ENCODE peak calls at places on chromosomes 6 and 20, in six cellular contexts. Y is NCI-H2081; C is activated CD4-positive, alpha-beta memory T cell treated with anti-CD3 and anti-CD28 coated beads, Interleukin-2, amount 10 ng/mL, durations not matched to agents 7 days and 5 days; D is amniotic stem cell; Z is activated naive CD4-positive, alpha-beta T cell treated with anti-CD3 and anti-CD28 coated beads, Interleukin-2, amount 10 ng/mL, durations not matched to agents 7 days and 5 days; L is mesenchymal stem cell. W is an unnamed sample.

GRCh38 chr6:15327271-15327670 is 81.4 kb downstream of the JARID2 start:
- DNase-seq in L (no peak), Z (peak; percentile 68), D (no peak), Y (no peak), C (peak; percentile 47), W (peak; percentile 61)

GRCh38 chr20:38610521-38610920 is 8.9 kb downstream of the ARHGAP40 start:
- DNase-seq in D (no peak), Y (no peak), L (no peak), C (no peak), Z (no peak), W (no peak)

GRCh38 chr20:9103955-9104354 is 35.1 kb downstream of the PLCB4 start:
- DNase-seq in D (no peak), L (no peak), C (no peak), Z (no peak), Y (no peak), W (no peak)

GRCh38 chr6:80179691-80180090 is 73.2 kb downstream of the BCKDHB start:
- DNase-seq in Z (no peak), C (no peak), Y (no peak), L (no peak), D (no peak), W (no peak)

GRCh38 chr6:113847435-113847834 is 9.7 kb upstream of the MARCKS start:
- DNase-seq in L (peak; percentile 64), C (no peak), Y (no peak), D (no peak), Z (no peak), W (no peak)

GRCh38 chr6:63425493-63425892 is 105.7 kb upstream of the LGSN start:
- DNase-seq in D (no peak), L (no peak), Y (no peak), Z (no peak), C (no peak), W (no peak)

GRCh38 chr6:121971886-121972285 is 427.6 kb upstream of the HSF2 start:
- DNase-seq in Z (no peak), D (no peak), L (no peak), C (no peak), Y (no peak), W (no peak)

GRCh38 chr6:25769983-25770382 is 15.4 kb downstream of the SLC17A4 start:
- DNase-seq in Z (no peak), C (no peak), D (no peak), L (no peak), Y (no peak), W (no peak)

GRCh38 chr20:31721408-31722332 is 998 bp downstream of the BCL2L1 start:
- DNase-seq in Y (no peak), L (no peak), Z (peak; percentile 28), C (peak; percentile 37), D (no peak), W (no peak)

GRCh38 chr6:84953401-84953800 is 189.0 kb upstream of the TBX18 start:
- DNase-seq in Z (no peak), C (no peak), L (no peak), D (no peak), Y (no peak), W (no peak)

GRCh38 chr6:35259946-35260626 is 551 bp downstream of the ZNF76 start:
- DNase-seq in C (peak; percentile 71), D (no peak), Y (peak; percentile 40), L (no peak), Z (peak; percentile 81), W (peak; percentile 60)

GRCh38 chr6:105991561-105992314 is 94.4 kb upstream of the PRDM1 start:
- DNase-seq in D (no peak), C (peak; percentile 46), Z (no peak), L (no peak), Y (no peak), W (peak; percentile 15)

GRCh38 chr20:16369441-16369840 is 203.8 kb downstream of the KIF16B start:
- DNase-seq in Z (no peak), Y (no peak), D (no peak), L (no peak), C (no peak), W (no peak)

GRCh38 chr6:35566794-35567193 is 54.1 kb upstream of the TULP1 start:
- DNase-seq in Y (no peak), D (no peak), L (no peak), C (no peak), Z (no peak), W (no peak)

GRCh38 chr6:56751604-56752003 is 108.9 kb upstream of the DST start:
- DNase-seq in L (no peak), Z (no peak), D (no peak), Y (no peak), C (no peak), W (no peak)

GRCh38 chr6:104462811-104463599 is 396.7 kb downstream of the HACE1 start:
- DNase-seq in D (no peak), Z (no peak), Y (no peak), C (no peak), L (peak; percentile 47), W (no peak)

GRCh38 chr6:108684809-108685329 is 124.2 kb downstream of the FOXO3 start:
- DNase-seq in L (peak; percentile 88), D (no peak), Z (no peak), C (no peak), Y (no peak), W (peak; percentile 26)

GRCh38 chr6:151534576-151534975 is 40.8 kb downstream of the CCDC170 start:
- DNase-seq in D (no peak), L (no peak), C (no peak), Z (no peak), Y (no peak), W (peak; percentile 34)

GRCh38 chr20:50695144-50695872 is 4.0 kb upstream of the RIPOR3 start:
- DNase-seq in D (no peak), Y (no peak), Z (no peak), L (no peak), C (no peak), W (no peak)

GRCh38 chr6:3906191-3907019 is 57.2 kb downstream of the FAM50B start:
- DNase-seq in D (no peak), L (no peak), C (no peak), Y (no peak), Z (no peak), W (no peak)

W was measured in dermis blood vessel endothelial cell.